ENCODE peak calls at places on chromosomes 5 and 9, in eight cellular contexts. L is K562, K is sigmoid colon, R is spleen, U is suprapubic skin, O is GM12878, M is upper lobe of left lung, B is HCT116. I is an unnamed sample.

GRCh38 chr9:130473009-130473408 is 28.2 kb downstream of the ASS1 start:
- DNase-seq in L (no peak), K (no peak), R (no peak), U (no peak), O (no peak), M (no peak), B (no peak), I (no peak)

GRCh38 chr9:116064970-116065369 is 88.6 kb upstream of the PAPPA start:
- DNase-seq in L (no peak), K (no peak), R (no peak), U (no peak), O (no peak), M (no peak), B (no peak), I (no peak)

GRCh38 chr9:136563646-136564321 is 17.9 kb upstream of the NOTCH1 start:
- DNase-seq in L (no peak), K (no peak), R (no peak), U (no peak), O (no peak), M (no peak), B (no peak), I (no peak)

GRCh38 chr9:35945341-35946018 is 12.5 kb downstream of the OR2S2 start:
- DNase-seq in L (peak), K (peak), R (peak), U (peak), O (no peak), M (peak), B (peak), I (no peak)

GRCh38 chr5:147949711-147950573 is 43.6 kb upstream of the C5orf46 start:
- DNase-seq in L (peak), K (no peak), R (no peak), U (no peak), O (no peak), M (no peak), B (peak), I (no peak)

GRCh38 chr5:90518666-90519065 is 10.7 kb downstream of the LYSMD3 start:
- DNase-seq in L (no peak), K (no peak), R (no peak), U (no peak), O (no peak), M (no peak), B (no peak), I (no peak)

GRCh38 chr5:78251663-78252284 is 42.7 kb downstream of the AP3B1 start:
- DNase-seq in L (peak), K (no peak), R (no peak), U (no peak), O (no peak), M (no peak), B (no peak), I (no peak)

GRCh38 chr9:92138157-92138959 is 23.1 kb upstream of the SPTLC1 start:
- DNase-seq in L (peak), K (peak), R (peak), U (no peak), O (no peak), M (peak), B (no peak), I (no peak)

GRCh38 chr5:58764199-58764598 is 181.3 kb downstream of the RAB3C start:
- DNase-seq in L (no peak), K (no peak), R (no peak), U (no peak), O (no peak), M (peak), B (no peak), I (no peak)

GRCh38 chr5:31827862-31828261 is 188.9 kb downstream of the PDZD2 start:
- DNase-seq in L (no peak), K (no peak), R (no peak), U (no peak), O (no peak), M (no peak), B (no peak), I (no peak)

GRCh38 chr9:70315389-70315788 is 56.6 kb downstream of the SMC5 start:
- DNase-seq in L (no peak), K (no peak), R (no peak), U (no peak), O (no peak), M (no peak), B (no peak), I (no peak)
- TF ChIP-seq POLR2AphosphoS5 in L (no peak), K (no peak), R (no peak), U (no peak), O (no peak), M (no peak), B (no peak), I (no peak)

GRCh38 chr5:149999359-149999758 is 1.1 kb downstream of the TIGD6 start:
- DNase-seq in L (peak), K (no peak), R (no peak), U (no peak), O (no peak), M (no peak), B (no peak), I (no peak)
- H3K4me3 ChIP-seq in L (peak), K (no peak), R (no peak), U (peak), O (peak), M (no peak), B (peak), I (peak)

DNA sequence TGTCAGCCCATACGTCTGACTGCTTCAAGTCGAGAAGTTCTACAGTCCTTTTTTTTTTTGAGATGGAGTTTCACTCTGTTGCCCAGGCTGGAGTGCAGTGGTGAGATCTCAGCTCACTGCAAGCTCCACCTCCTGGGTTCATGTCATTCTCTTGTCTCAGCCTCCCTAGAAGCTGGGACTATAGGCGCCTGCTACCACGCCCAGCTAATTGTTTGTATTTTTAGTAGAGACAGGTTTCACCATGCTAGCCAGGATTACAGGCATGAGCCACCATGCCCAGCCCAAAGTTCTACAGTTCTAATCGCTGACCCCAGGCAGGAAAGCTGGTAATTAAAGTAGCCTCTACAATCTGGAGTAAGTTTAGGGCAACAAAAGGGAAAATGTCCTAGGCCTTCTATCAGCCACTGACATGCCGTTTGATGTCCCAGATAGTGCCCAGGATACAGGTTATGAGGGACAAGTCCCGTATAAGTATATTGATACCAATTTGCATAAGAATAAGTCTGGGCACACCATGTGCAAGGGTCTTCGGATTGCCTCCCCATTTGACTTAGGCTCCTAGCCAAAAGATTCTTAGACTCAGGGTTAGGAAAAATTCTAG is 1110.8 kb downstream of the TAF11L14 start:
- DNase-seq in L (peak), K (no peak), R (peak), U (no peak), O (no peak), M (no peak), B (no peak), I (peak)
- TF ChIP-seq POLR2A in L (no peak), K (no peak), R (no peak), U (no peak), O (no peak), M (no peak), B (no peak), I (no peak)

DNA sequence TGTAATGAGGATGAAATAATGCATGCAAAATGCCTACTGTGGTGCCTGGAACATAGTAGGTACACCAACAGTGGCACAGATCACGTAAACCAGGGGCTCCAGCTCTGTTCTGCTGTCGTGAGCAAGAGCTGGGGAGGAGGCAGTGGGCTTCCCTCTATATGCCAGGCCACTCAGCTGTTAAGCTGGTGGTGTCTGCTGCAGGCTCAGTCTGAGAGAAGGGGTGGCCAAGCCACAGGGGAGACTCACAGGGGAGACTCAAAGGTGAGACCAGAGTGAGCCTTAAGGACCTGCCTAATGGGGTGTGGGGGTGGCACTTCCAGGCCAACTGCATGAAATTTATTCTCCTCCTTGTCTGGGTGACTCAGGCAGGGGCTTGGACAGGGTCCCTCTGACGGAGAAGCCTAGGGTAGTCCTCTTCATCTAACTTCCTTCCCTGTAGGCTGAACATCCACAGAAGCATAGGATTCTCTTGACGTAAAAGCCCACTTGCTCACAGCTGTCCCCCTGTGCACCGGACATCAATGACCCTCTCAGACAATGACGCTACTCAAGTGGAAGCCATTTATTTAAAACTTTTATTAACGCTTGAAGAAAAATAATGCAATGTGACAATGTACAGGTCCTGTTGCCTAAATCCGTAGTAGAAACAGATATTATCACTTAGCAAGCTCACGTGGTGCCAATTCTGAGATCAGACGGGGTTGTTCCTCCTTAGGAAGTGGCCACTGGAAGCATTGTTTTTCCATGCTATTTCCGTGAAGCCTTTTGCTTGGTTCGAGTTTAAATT is 13.9 kb downstream of the STC2 start:
- DNase-seq in L (no peak), K (no peak), R (peak), U (peak), O (no peak), M (no peak), B (no peak), I (no peak)
- TF ChIP-seq POLR2AphosphoS5 in L (no peak), K (no peak), R (no peak), U (no peak), O (no peak), M (no peak), B (peak), I (no peak)

GRCh38 chr5:177025139-177025538 is 2.6 kb downstream of the ZNF346 start:
- DNase-seq in L (peak), K (no peak), R (no peak), U (no peak), O (no peak), M (no peak), B (no peak), I (no peak)

GRCh38 chr5:177024559-177024958 is 2.1 kb downstream of the ZNF346 start:
- DNase-seq in L (no peak), K (no peak), R (no peak), U (no peak), O (no peak), M (no peak), B (no peak), I (no peak)

GRCh38 chr5:177020033-177020432 is 2.5 kb upstream of the ZNF346 start:
- DNase-seq in L (no peak), K (no peak), R (no peak), U (no peak), O (no peak), M (no peak), B (no peak), I (no peak)

GRCh38 chr5:177022386-177023246 is at the start of gene ZNF346:
- DNase-seq in L (peak), K (peak), R (peak), U (peak), O (peak), M (peak), B (peak), I (peak)

GRCh38 chr5:177023247-177023703 is 779 bp downstream of the ZNF346 start:
- DNase-seq in L (peak), K (no peak), R (no peak), U (no peak), O (no peak), M (no peak), B (no peak), I (no peak)
- H3K4me3 ChIP-seq in L (peak), K (peak), R (peak), U (peak), O (peak), M (peak), B (peak), I (peak)

DNA sequence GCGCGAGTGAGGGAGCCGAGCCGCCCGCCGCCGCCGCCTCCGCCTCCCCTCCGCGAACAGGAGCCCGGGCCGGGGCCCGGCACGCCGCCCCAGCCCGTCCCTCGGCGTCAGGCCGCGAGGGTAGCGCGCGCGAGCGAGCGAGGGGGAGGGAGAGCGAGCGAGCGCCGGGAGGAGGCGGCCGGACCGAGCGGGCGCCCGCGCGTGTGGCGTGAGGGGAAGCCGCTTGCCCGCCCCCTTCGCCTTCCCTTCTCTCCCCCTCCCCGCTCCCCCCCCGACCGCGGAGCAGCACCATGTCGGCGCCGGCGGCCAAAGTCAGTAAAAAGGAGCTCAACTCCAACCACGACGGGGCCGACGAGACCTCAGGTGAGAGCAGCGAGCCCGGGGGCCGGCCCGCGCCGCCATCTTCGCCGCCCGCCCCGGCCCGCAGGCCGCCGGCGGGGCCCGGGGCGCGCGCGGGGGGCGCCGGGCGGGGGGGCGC is 310 bp downstream of the SET start:
- DNase-seq in L (no peak), K (peak), R (no peak), U (peak), O (no peak), M (peak), B (no peak), I (no peak)
- TF ChIP-seq POLR2A in L (no peak), K (no peak), R (no peak), U (no peak), O (no peak), M (no peak), B (no peak), I (no peak)

GRCh38 chr5:34486808-34487201 is 169.3 kb upstream of the RAI14 start:
- DNase-seq in L (no peak), K (no peak), R (no peak), U (no peak), O (no peak), M (no peak), B (no peak), I (no peak)

GRCh38 chr5:34486160-34486765 is 169.9 kb upstream of the RAI14 start:
- DNase-seq in L (peak), K (peak), R (peak), U (peak), O (no peak), M (peak), B (peak), I (peak)

GRCh38 chr5:34487956-34488355 is 168.2 kb upstream of the RAI14 start:
- DNase-seq in L (no peak), K (no peak), R (no peak), U (no peak), O (no peak), M (no peak), B (no peak), I (no peak)

GRCh38 chr5:34488984-34489383 is 167.1 kb upstream of the RAI14 start:
- DNase-seq in L (peak), K (no peak), R (no peak), U (no peak), O (no peak), M (no peak), B (no peak), I (no peak)

DNA sequence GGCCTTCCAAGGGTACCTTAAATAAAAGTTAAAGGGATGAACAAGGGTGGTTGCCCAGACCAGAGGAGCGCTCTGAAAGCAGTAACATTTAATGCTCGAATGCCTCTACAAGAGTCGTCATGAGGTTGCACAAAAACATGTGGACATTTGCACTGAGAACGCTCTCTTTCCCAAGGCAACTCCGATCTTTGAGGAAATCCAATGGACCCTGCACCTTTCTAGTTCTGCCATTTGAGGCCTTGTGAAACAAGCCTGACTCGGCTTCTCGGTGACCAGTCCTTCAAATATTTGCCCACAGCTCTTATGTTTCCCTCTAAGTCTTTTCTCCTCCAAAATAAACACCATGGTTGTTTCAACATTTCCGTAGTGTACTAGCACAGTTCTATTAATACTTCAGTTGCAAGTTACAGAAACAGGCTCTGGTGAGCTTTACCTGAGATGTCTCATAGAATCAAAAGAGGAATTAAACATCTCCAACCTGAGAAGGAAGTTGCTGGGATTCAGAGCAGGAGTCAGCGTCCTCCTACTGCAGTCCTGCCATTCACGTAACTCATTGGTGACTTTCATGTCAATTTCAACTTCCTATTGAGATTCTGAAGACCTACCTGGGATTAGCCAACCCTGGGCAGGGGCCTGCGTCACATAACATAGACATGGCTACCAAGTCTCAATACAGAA is 168.8 kb upstream of the RAI14 start:
- DNase-seq in L (no peak), K (no peak), R (no peak), U (no peak), O (no peak), M (peak), B (no peak), I (no peak)
- TF ChIP-seq POLR2AphosphoS5 in L (no peak), K (peak), R (no peak), U (no peak), O (no peak), M (no peak), B (no peak), I (peak)

GRCh38 chr5:141560141-141560540 is 58.7 kb downstream of the DIAPH1 start:
- DNase-seq in L (no peak), K (no peak), R (no peak), U (no peak), O (no peak), M (peak), B (no peak), I (no peak)
- H3K4me3 ChIP-seq in L (no peak), K (peak), R (no peak), U (peak), O (no peak), M (no peak), B (no peak), I (peak)

GRCh38 chr5:892390-893136 is at the start of the genes BRD9 and TRIP13:
- DNase-seq in L (peak), K (peak), R (peak), U (peak), O (peak), M (peak), B (peak), I (no peak)
- TF ChIP-seq POLR2A in L (peak), K (no peak), R (peak), U (no peak), O (peak), M (peak), B (peak), I (no peak)

I was measured in esophagus muscularis mucosa.